ENCODE peak calls at places on chromosome 17, in nine cellular contexts. F, A, S, X, B, G, U, N and M are unnamed samples.

GRCh38 chr17:81379523-81379942 is 15.7 kb upstream of the BAHCC1 start:
- DNase-seq in B (no peak), G (no peak), U (no peak), F (peak; percentile 53), N (peak; percentile 81), S (no peak), X (peak; percentile 81), A (no peak), M (no peak)

GRCh38 chr17:48608494-48608834 is 2.4 kb downstream of the HOXB7 start:
- DNase-seq in F (no peak), B (no peak), S (no peak), N (no peak), A (no peak), X (no peak), G (no peak), U (no peak), M (no peak)

GRCh38 chr17:79754359-79754758 is 23.6 kb upstream of the CBX2 start:
- DNase-seq in N (no peak), X (no peak), F (no peak), U (no peak), G (no peak), B (no peak), A (no peak), S (no peak), M (no peak)

GRCh38 chr17:67095803-67096202 is 51.4 kb downstream of the CACNG1 start:
- DNase-seq in S (no peak), B (no peak), N (no peak), G (no peak), F (no peak), A (no peak), U (no peak), X (no peak), M (no peak)

GRCh38 chr17:67460097-67460496 is 83.0 kb downstream of the PITPNC1 start:
- DNase-seq in B (no peak), F (no peak), U (no peak), S (no peak), N (no peak), A (no peak), X (no peak), G (no peak), M (no peak)

GRCh38 chr17:42179911-42180410 is 981 bp downstream of the KCNH4 start:
- DNase-seq in A (no peak), B (peak; percentile 89), U (no peak), F (peak; percentile 76), S (no peak), G (no peak), N (no peak), X (peak; percentile 34), M (peak; percentile 67)

GRCh38 chr17:40530988-40531971 is 29.9 kb upstream of the TNS4 start:
- DNase-seq in A (no peak), U (peak; percentile 71), F (no peak), X (no peak), G (no peak), N (no peak), B (no peak), S (peak; percentile 44), M (peak; percentile 69)

GRCh38 chr17:79925242-79925957 is 86.2 kb upstream of the CBX4 start:
- DNase-seq in B (no peak), F (no peak), S (no peak), A (no peak), U (no peak), X (peak; percentile 86), G (no peak), N (no peak), M (no peak)

GRCh38 chr17:43608313-43608712 is 53.4 kb downstream of the MEOX1 start:
- DNase-seq in N (no peak), B (no peak), X (no peak), F (no peak), U (peak; percentile 28), S (no peak), G (no peak), A (no peak), M (no peak)

DNA sequence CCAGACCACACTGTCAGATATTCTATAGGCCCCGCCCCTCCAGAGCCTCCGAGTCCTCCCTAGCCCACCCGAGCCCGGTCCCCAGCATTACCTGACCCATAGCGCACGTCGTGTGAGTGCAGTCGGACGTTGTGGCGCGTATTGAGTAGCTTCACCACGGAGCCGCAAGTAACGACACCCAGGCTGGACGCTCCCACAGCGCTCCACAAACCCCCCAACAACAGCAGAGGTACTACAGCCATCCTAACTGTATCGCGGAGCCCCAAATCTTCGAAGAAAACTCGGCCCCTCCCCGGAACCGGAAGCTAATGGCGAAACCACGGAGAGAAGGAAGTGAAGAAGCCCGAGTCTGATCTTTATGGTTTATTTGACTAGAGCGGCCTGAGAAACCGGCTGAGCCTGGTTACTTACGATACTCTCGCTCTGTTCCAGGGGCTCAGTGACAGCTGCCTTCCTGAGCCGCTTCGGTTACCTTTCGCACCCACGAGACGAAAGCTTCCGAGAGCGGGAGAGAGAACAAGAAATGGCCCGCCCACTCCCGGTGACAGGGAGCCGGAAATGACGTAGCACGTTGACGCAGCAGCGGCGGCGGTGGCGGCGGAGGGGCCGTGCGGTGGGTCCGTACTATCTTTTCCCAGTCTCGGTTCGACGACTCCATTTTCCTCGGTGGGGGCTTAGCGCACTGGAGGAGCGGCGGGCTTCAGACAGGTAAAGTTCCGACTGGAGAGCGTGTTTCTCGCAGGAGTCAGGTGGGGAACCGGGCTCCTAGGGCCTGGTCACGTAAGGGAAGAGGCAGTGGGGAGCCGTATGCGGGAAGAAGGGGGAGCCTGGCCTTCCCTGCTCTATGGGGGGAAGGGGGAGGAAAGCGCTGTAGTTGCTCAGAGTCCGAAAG is at the start of the genes SDF2 and SUPT6H:
- DNase-seq in N (peak; percentile 74), X (peak; percentile 93), F (peak; percentile 97), G (peak; percentile 92), B (peak; percentile 98), A (peak; percentile 90), U (peak; percentile 72), S (peak; percentile 95), M (peak; percentile 96)
- TF ChIP-seq CTCF in N (no peak), X (no peak), F (peak; percentile 34), G (no peak), B (no peak), A (no peak), U (no peak), S (no peak), M (no peak)

DNA sequence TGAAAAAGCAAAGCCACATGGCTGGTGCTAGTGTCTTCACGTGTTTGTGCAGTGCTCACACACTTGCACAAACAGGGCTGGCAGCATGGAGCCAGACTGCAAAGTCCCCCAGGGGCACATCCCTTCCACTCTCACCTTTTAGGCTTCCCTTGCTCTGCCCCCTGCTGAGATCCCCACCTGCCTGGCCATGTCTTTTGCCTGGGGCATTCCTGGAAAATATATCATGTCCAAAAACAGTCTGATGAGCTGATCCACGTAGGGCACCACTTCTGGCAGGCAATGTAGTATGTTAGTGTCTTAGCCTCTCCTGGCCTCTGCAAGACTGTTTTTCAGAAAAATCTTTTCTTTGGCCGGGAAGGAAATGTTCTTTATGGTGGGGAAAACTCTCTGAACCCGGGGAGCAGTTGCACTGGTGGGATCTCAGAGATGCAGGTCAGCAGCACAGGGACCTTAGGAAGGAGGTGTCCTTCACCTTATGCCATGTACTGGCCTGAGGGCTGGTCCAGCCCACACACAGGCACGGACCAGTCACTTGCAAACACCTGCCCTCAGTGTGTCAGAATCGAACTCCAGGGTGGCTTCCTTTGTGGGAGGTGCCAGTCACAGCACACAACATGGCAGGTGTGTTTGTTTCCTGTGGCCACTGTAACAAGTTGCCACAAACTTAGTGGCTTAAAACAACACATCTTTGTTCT is 46.4 kb downstream of the MPRIP start:
- DNase-seq in A (no peak), N (no peak), X (peak; percentile 4), B (no peak), G (no peak), S (peak; percentile 30), F (no peak), U (no peak), M (no peak)
- TF ChIP-seq POLR2A in A (no peak), N (no peak), X (no peak), B (no peak), G (no peak), S (no peak), F (no peak), U (no peak), M (no peak)

GRCh38 chr17:50199651-50200446 is 1.6 kb downstream of the COL1A1 start:
- DNase-seq in X (peak; percentile 91), G (peak; percentile 62), N (peak; percentile 96), F (peak; percentile 94), A (peak; percentile 98), S (peak; percentile 99), U (no peak), B (peak; percentile 80), M (peak; percentile 94)

GRCh38 chr17:50199211-50199633 is 2.2 kb downstream of the COL1A1 start:
- DNase-seq in F (no peak), G (no peak), B (no peak), S (peak; percentile 76), N (no peak), U (no peak), X (no peak), A (no peak), M (no peak)

GRCh38 chr17:50203086-50203485 is 1.7 kb upstream of the COL1A1 start:
- DNase-seq in B (no peak), X (no peak), N (no peak), S (no peak), A (no peak), G (no peak), U (no peak), F (no peak), M (no peak)

GRCh38 chr17:50200447-50201225 is 795 bp downstream of the COL1A1 start:
- DNase-seq in F (peak; percentile 88), B (peak; percentile 96), A (peak; percentile 97), S (peak; percentile 98), X (peak; percentile 91), U (no peak), N (peak; percentile 88), G (peak; percentile 68), M (peak; percentile 96)

DNA sequence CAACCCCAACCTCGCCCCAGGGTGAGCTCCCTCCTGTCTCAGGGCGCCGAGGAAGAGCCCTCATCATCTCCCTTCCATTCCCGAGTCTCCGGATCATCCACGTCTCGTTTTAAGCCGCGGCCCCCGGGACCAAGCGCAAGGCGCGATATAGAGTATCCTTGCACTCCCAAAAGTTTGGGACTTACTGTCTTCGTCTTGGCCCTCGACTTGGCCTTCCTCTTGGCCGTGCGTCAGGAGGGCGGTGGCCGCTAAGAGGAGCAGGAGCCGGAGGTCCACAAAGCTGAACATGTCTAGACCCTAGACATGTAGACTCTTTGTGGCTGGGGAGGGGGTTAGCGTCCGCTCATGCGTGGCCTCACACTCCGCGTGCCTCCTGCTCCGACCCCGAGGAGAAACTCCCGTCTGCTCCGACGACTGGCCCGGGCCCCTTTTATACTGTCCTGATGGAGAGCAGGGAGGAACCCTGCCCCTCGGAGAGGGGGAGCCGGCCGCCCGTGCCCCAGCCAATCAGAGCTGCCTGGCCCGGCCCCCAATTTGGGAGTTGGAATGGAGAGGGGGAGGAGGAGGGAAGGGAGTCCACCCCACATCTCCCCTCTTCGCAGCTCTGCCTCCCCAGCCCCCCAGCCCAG is at the start of gene COL1A1:
- DNase-seq in X (peak; percentile 72), F (no peak), U (no peak), A (no peak), G (no peak), B (peak; percentile 76), N (no peak), S (peak; percentile 97), M (peak; percentile 91)
- TF ChIP-seq POLR2AphosphoS5 in X (peak; percentile 93), F (no peak), U (no peak), A (peak; percentile 75), G (no peak), B (peak; percentile 68), N (no peak), S (peak; percentile 99), M (peak; percentile 56)

DNA sequence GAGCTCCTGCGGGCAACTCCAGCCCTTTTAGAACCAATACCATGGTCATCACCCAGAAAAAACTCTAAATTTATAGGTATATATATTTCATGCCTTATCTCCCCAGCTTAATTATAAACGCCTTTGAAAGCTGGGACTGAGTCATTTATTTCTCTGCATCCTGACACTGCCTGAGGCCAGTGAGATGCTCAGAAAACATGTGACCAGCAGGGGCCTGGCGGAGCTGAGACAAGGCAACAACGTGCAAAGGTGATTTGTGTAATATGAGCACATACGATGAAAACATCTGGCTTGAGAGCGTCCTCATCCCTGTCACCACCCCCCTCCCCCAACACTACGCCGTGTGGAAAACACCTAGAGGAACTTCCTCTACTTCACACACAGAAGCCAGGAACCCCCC is 22.7 kb downstream of the NXN start:
- DNase-seq in U (no peak), B (no peak), S (no peak), N (no peak), F (no peak), X (no peak), A (no peak), G (peak; percentile 24), M (no peak)
- TF ChIP-seq CTCF in U (no peak), B (no peak), S (peak; percentile 16), N (no peak), F (no peak), X (no peak), A (no peak), G (no peak), M (no peak)